ENCODE peak calls at places on chromosome 21, in six cellular contexts. Y is breast epithelium, R is endothelial cell of umbilical vein, U is HepG2, W is lower leg skin, G is A549. O is an unnamed sample.

GRCh38 chr21:42162831-42163510 is 56.0 kb upstream of the ABCG1 start:
- DNase-seq in Y (no peak), R (no peak), U (no peak), W (no peak), G (no peak), O (no peak)

GRCh38 chr21:41951876-41952567 is 1.8 kb downstream of the C2CD2 start:
- DNase-seq in Y (no peak), R (no peak), U (no peak), W (no peak), G (no peak), O (no peak)

GRCh38 chr21:37166733-37167132 is 93.7 kb downstream of the TTC3 start:
- DNase-seq in Y (no peak), R (peak; percentile 43), U (no peak), W (no peak), G (no peak), O (no peak)

GRCh38 chr21:15309721-15310120 is 244.9 kb upstream of the NRIP1 start:
- DNase-seq in Y (peak; percentile 30), R (no peak), U (no peak), W (peak; percentile 37), G (no peak), O (no peak)

GRCh38 chr21:37449302-37449937 is 82.8 kb downstream of the DYRK1A start:
- DNase-seq in Y (no peak), R (no peak), U (no peak), W (no peak), G (no peak), O (no peak)

GRCh38 chr21:38486221-38486620 is 12.1 kb downstream of the ERG start:
- DNase-seq in Y (no peak), R (peak; percentile 78), U (no peak), W (no peak), G (no peak), O (no peak)

GRCh38 chr21:42148097-42148496 is 70.8 kb upstream of the ABCG1 start:
- DNase-seq in Y (no peak), R (no peak), U (no peak), W (no peak), G (no peak), O (no peak)

GRCh38 chr21:42614391-42614790 is 39.0 kb upstream of the PDE9A start:
- DNase-seq in Y (peak; percentile 37), R (no peak), U (no peak), W (no peak), G (no peak), O (no peak)

GRCh38 chr21:31293986-31294385 is 50.1 kb downstream of the TIAM1 start:
- DNase-seq in Y (no peak), R (peak; percentile 13), U (no peak), W (no peak), G (no peak), O (peak; percentile 21)

GRCh38 chr21:37863842-37864241 is 52.4 kb downstream of the KCNJ6 start:
- DNase-seq in Y (no peak), R (no peak), U (no peak), W (no peak), G (no peak), O (no peak)

GRCh38 chr21:33246506-33246905 is 16.8 kb downstream of the IFNAR2 start:
- DNase-seq in Y (no peak), R (no peak), U (no peak), W (no peak), G (no peak), O (no peak)

GRCh38 chr21:38806153-38806941 is 618 bp downstream of the ETS2 start:
- DNase-seq in Y (no peak), R (no peak), U (no peak), W (no peak), G (no peak), O (no peak)

GRCh38 chr21:30072496-30072895 is 94.1 kb downstream of the CLDN17 start:
- DNase-seq in Y (no peak), R (no peak), U (no peak), W (no peak), G (no peak), O (no peak)

GRCh38 chr21:26007911-26008579 is 162.5 kb downstream of the APP start:
- DNase-seq in Y (no peak), R (no peak), U (no peak), W (no peak), G (no peak), O (no peak)

GRCh38 chr21:22352088-22352487 is 1353.9 kb downstream of the NCAM2 start:
- DNase-seq in Y (no peak), R (no peak), U (no peak), W (no peak), G (no peak), O (no peak)

GRCh38 chr21:15023782-15024181 is 41.0 kb downstream of the NRIP1 start:
- DNase-seq in Y (no peak), R (no peak), U (no peak), W (no peak), G (no peak), O (no peak)

GRCh38 chr21:43187715-43188114 is 18.9 kb downstream of the CRYAA start:
- DNase-seq in Y (no peak), R (no peak), U (no peak), W (peak; percentile 7), G (no peak), O (no peak)

GRCh38 chr21:36265431-36265830 is 54.6 kb upstream of the MORC3 start:
- DNase-seq in Y (no peak), R (no peak), U (no peak), W (no peak), G (no peak), O (no peak)

GRCh38 chr21:33058468-33059318 is 11.2 kb upstream of the OLIG1 start:
- DNase-seq in Y (no peak), R (no peak), U (no peak), W (no peak), G (no peak), O (no peak)

GRCh38 chr21:36749935-36750578 is 51.1 kb downstream of the SIM2 start:
- DNase-seq in Y (no peak), R (no peak), U (no peak), W (no peak), G (no peak), O (no peak)

GRCh38 chr21:23858878-23859277 is 1748.4 kb downstream of the MRPL39 start:
- DNase-seq in Y (no peak), R (no peak), U (no peak), W (no peak), G (no peak), O (no peak)

GRCh38 chr21:41808846-41809245 is 42.0 kb upstream of the RIPK4 start:
- DNase-seq in Y (no peak), R (no peak), U (no peak), W (no peak), G (no peak), O (no peak)

GRCh38 chr21:36207577-36208320 is 51.1 kb downstream of the DOP1B start:
- DNase-seq in Y (no peak), R (peak; percentile 47), U (no peak), W (no peak), G (no peak), O (no peak)

GRCh38 chr21:25506268-25506667 is 101.0 kb downstream of the MRPL39 start:
- DNase-seq in Y (no peak), R (no peak), U (no peak), W (no peak), G (no peak), O (no peak)

GRCh38 chr21:33229776-33230517 is at the start of gene IFNAR2:
- DNase-seq in Y (peak; percentile 29), R (peak; percentile 62), U (peak; percentile 40), W (peak; percentile 33), G (peak; percentile 72), O (peak; percentile 81)

GRCh38 chr21:37582613-37583012 is 216.0 kb downstream of the DYRK1A start:
- DNase-seq in Y (no peak), R (peak; percentile 69), U (peak; percentile 57), W (no peak), G (peak; percentile 33), O (peak; percentile 21)

GRCh38 chr21:30146558-30147282 is 19.9 kb downstream of the CLDN17 start:
- DNase-seq in Y (peak; percentile 80), R (no peak), U (no peak), W (peak; percentile 47), G (no peak), O (no peak)

GRCh38 chr21:32423846-32424535 is 11.5 kb downstream of the EVA1C start:
- DNase-seq in Y (no peak), R (peak; percentile 35), U (no peak), W (no peak), G (no peak), O (no peak)

GRCh38 chr21:25944672-25945213 is 210.0 kb downstream of the GABPA start:
- DNase-seq in Y (no peak), R (no peak), U (no peak), W (no peak), G (no peak), O (no peak)

GRCh38 chr21:35071347-35071746 is 22.2 kb upstream of the RUNX1 start:
- DNase-seq in Y (no peak), R (no peak), U (no peak), W (no peak), G (no peak), O (no peak)

GRCh38 chr21:21158376-21158918 is 160.2 kb downstream of the NCAM2 start:
- DNase-seq in Y (no peak), R (no peak), U (no peak), W (no peak), G (no peak), O (no peak)
- TF ChIP-seq POLR2A in Y (no peak), R (no peak), U (no peak), W (no peak), G (no peak), O (no peak)

GRCh38 chr21:46229133-46229922 is 754 bp upstream of the LSS start:
- DNase-seq in Y (no peak), R (peak; percentile 51), U (peak; percentile 37), W (peak; percentile 54), G (peak; percentile 16), O (peak; percentile 43)
- TF ChIP-seq POLR2A in Y (no peak), R (no peak), U (no peak), W (no peak), G (peak; percentile 21), O (no peak)

DNA sequence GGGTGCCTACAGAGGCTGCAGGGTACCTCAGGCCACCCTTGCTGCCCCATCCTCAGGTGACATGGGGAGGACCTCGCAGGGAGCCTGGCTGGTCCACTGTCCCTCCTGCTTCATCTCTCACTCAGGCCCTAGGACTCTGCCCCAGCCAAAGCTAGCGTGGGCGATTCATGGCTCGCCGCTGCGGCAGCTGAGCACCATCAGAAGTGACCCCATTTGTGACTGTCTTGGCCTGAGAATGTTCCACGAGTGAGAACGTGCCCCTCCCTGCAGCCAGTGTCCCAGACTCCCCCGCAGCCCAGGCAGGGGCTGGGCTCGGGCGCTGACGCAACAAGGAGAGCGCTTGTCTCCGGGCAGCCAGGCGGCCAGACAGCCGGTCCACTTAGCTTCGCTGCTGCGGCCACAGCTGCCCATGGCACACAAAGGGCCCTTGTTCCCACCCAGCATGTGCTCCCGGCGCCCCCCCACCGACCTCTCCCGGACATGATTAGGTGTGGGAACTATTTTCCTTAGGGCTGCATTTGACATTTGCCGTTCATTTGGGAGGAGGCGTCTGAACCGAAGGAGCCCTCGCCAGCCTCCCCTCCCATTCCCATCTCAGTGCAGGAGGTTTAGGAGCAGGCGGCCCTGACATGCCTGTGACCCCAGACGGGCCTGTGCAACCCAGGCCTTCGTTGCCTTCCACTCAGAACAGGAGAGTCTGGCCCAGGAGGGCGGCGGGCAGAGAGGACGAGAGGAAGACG is 19.3 kb upstream of the POFUT2 start:
- DNase-seq in Y (peak; percentile 57), R (no peak), U (peak; percentile 75), W (no peak), G (no peak), O (peak; percentile 87)
- TF ChIP-seq POLR2A in Y (no peak), R (no peak), U (peak; percentile 25), W (no peak), G (no peak), O (no peak)

GRCh38 chr21:46234436-46234950 is 5.9 kb upstream of the LSS start:
- DNase-seq in Y (no peak), R (no peak), U (no peak), W (no peak), G (no peak), O (no peak)
- TF ChIP-seq POLR2A in Y (no peak), R (no peak), U (no peak), W (no peak), G (no peak), O (no peak)

GRCh38 chr21:45363921-45364463 is 41.0 kb upstream of the COL18A1 start:
- DNase-seq in Y (peak; percentile 86), R (peak; percentile 99), U (peak; percentile 82), W (peak; percentile 85), G (peak; percentile 86), O (peak; percentile 93)
- TF ChIP-seq POLR2A in Y (no peak), R (peak; percentile 49), U (no peak), W (no peak), G (no peak), O (peak; percentile 29)

O was measured in uterus.